ENCODE peak calls at places on chromosome 21, in seven cellular contexts. One of them, this sample, is unnamed.

GRCh38 chr21:38048241-38048640 is 132.0 kb upstream of the KCNJ6 start:
- DNase-seq in endothelial cell: no peak
- DNase-seq in stomach: no peak
- DNase-seq in Calu3: no peak
- DNase-seq in ovary: no peak
- DNase-seq in cardiac muscle cell: no peak
- DNase-seq in pancreas: no peak
- DNase-seq in this sample: no peak

GRCh38 chr21:43679951-43680350 is 20.6 kb downstream of the RRP1B start:
- DNase-seq in endothelial cell: no peak
- DNase-seq in Calu3: no peak
- DNase-seq in stomach: no peak
- DNase-seq in pancreas: no peak
- DNase-seq in ovary: no peak
- DNase-seq in cardiac muscle cell: no peak
- DNase-seq in this sample: no peak

GRCh38 chr21:41398831-41399230 is 27.2 kb upstream of the MX1 start:
- DNase-seq in Calu3: no peak
- DNase-seq in ovary: no peak
- DNase-seq in pancreas: no peak
- DNase-seq in stomach: no peak
- DNase-seq in cardiac muscle cell: no peak
- DNase-seq in endothelial cell: no peak
- DNase-seq in this sample: no peak

GRCh38 chr21:21851657-21852056 is 853.4 kb downstream of the NCAM2 start:
- DNase-seq in ovary: no peak
- DNase-seq in cardiac muscle cell: no peak
- DNase-seq in pancreas: no peak
- DNase-seq in stomach: no peak
- DNase-seq in Calu3: no peak
- DNase-seq in endothelial cell: no peak
- DNase-seq in this sample: no peak

GRCh38 chr21:39153842-39154241 is 29.4 kb downstream of the PSMG1 start:
- DNase-seq in stomach: no peak
- DNase-seq in endothelial cell: no peak
- DNase-seq in Calu3: no peak
- DNase-seq in pancreas: no peak
- DNase-seq in cardiac muscle cell: no peak
- DNase-seq in ovary: no peak
- DNase-seq in this sample: no peak

GRCh38 chr21:19402870-19403269 is 999.3 kb upstream of the TMPRSS15 start:
- DNase-seq in Calu3: no peak
- DNase-seq in pancreas: no peak
- DNase-seq in cardiac muscle cell: no peak
- DNase-seq in ovary: no peak
- DNase-seq in endothelial cell: no peak
- DNase-seq in stomach: no peak
- DNase-seq in this sample: no peak

GRCh38 chr21:34073749-34074282 is 438 bp downstream of the MRPS6 start:
- DNase-seq in ovary: peak; percentile 56
- DNase-seq in Calu3: peak; percentile 12
- DNase-seq in endothelial cell: peak; percentile 30
- DNase-seq in pancreas: peak; percentile 54
- DNase-seq in cardiac muscle cell: peak; percentile 56
- DNase-seq in stomach: peak; percentile 38
- DNase-seq in this sample: peak; percentile 63

GRCh38 chr21:37986751-37987399 is 70.6 kb upstream of the KCNJ6 start:
- DNase-seq in stomach: no peak
- DNase-seq in cardiac muscle cell: no peak
- DNase-seq in Calu3: no peak
- DNase-seq in endothelial cell: no peak
- DNase-seq in pancreas: no peak
- DNase-seq in ovary: no peak
- DNase-seq in this sample: no peak

GRCh38 chr21:26137379-26138060 is 33.0 kb downstream of the APP start:
- DNase-seq in ovary: no peak
- DNase-seq in Calu3: no peak
- DNase-seq in cardiac muscle cell: no peak
- DNase-seq in stomach: no peak
- DNase-seq in pancreas: no peak
- DNase-seq in endothelial cell: no peak
- DNase-seq in this sample: no peak

GRCh38 chr21:33734326-33734725 is 92.0 kb downstream of the ITSN1 start:
- DNase-seq in pancreas: no peak
- DNase-seq in Calu3: no peak
- DNase-seq in cardiac muscle cell: no peak
- DNase-seq in endothelial cell: no peak
- DNase-seq in stomach: no peak
- DNase-seq in ovary: no peak
- DNase-seq in this sample: no peak

GRCh38 chr21:29228306-29228705 is 70.4 kb upstream of the BACH1 start:
- DNase-seq in cardiac muscle cell: no peak
- DNase-seq in endothelial cell: no peak
- DNase-seq in ovary: no peak
- DNase-seq in Calu3: no peak
- DNase-seq in pancreas: no peak
- DNase-seq in stomach: no peak
- DNase-seq in this sample: no peak

GRCh38 chr21:28431022-28431421 is 561.7 kb downstream of the LTN1 start:
- DNase-seq in cardiac muscle cell: no peak
- DNase-seq in pancreas: no peak
- DNase-seq in stomach: no peak
- DNase-seq in ovary: no peak
- DNase-seq in Calu3: no peak
- DNase-seq in endothelial cell: no peak
- DNase-seq in this sample: no peak

GRCh38 chr21:14545906-14546480 is at the start of gene SAMSN1:
- DNase-seq in cardiac muscle cell: no peak
- DNase-seq in pancreas: no peak
- DNase-seq in Calu3: peak; percentile 19
- DNase-seq in stomach: peak; percentile 34
- DNase-seq in ovary: no peak
- DNase-seq in endothelial cell: no peak
- DNase-seq in this sample: peak; percentile 41

GRCh38 chr21:31514598-31514997 is 144.9 kb upstream of the SOD1 start:
- DNase-seq in endothelial cell: peak; percentile 21
- DNase-seq in pancreas: peak; percentile 49
- DNase-seq in stomach: no peak
- DNase-seq in Calu3: peak; percentile 34
- DNase-seq in ovary: no peak
- DNase-seq in cardiac muscle cell: peak; percentile 20
- DNase-seq in this sample: no peak

GRCh38 chr21:39022901-39023693 is 160.2 kb downstream of the PSMG1 start:
- DNase-seq in cardiac muscle cell: peak; percentile 70
- DNase-seq in pancreas: peak; percentile 73
- DNase-seq in Calu3: no peak
- DNase-seq in ovary: peak; percentile 79
- DNase-seq in stomach: no peak
- DNase-seq in endothelial cell: no peak
- DNase-seq in this sample: no peak

GRCh38 chr21:18725653-18726052 is 322.1 kb upstream of the TMPRSS15 start:
- DNase-seq in endothelial cell: peak; percentile 15
- DNase-seq in ovary: no peak
- DNase-seq in Calu3: no peak
- DNase-seq in pancreas: no peak
- DNase-seq in cardiac muscle cell: peak; percentile 20
- DNase-seq in stomach: no peak
- DNase-seq in this sample: no peak

GRCh38 chr21:37369307-37369854 is 2.8 kb downstream of the DYRK1A start:
- DNase-seq in endothelial cell: no peak
- DNase-seq in Calu3: no peak
- DNase-seq in ovary: no peak
- DNase-seq in pancreas: no peak
- DNase-seq in cardiac muscle cell: no peak
- DNase-seq in stomach: no peak
- DNase-seq in this sample: no peak

GRCh38 chr21:38669186-38669585 is 136.5 kb upstream of the ETS2 start:
- DNase-seq in Calu3: peak; percentile 15
- DNase-seq in pancreas: no peak
- DNase-seq in cardiac muscle cell: peak; percentile 23
- DNase-seq in endothelial cell: peak; percentile 22
- DNase-seq in ovary: no peak
- DNase-seq in stomach: no peak
- DNase-seq in this sample: no peak

GRCh38 chr21:38622827-38623209 is 124.5 kb upstream of the ERG start:
- DNase-seq in endothelial cell: no peak
- DNase-seq in ovary: no peak
- DNase-seq in cardiac muscle cell: no peak
- DNase-seq in Calu3: no peak
- DNase-seq in pancreas: no peak
- DNase-seq in stomach: no peak
- DNase-seq in this sample: no peak

GRCh38 chr21:37237764-37238163 is 29.4 kb downstream of the VPS26C start:
- DNase-seq in ovary: no peak
- DNase-seq in endothelial cell: peak; percentile 18
- DNase-seq in cardiac muscle cell: no peak
- DNase-seq in stomach: no peak
- DNase-seq in pancreas: no peak
- DNase-seq in Calu3: no peak
- DNase-seq in this sample: no peak

GRCh38 chr21:14630556-14631069 is 84.5 kb upstream of the SAMSN1 start:
- DNase-seq in Calu3: no peak
- DNase-seq in cardiac muscle cell: no peak
- DNase-seq in endothelial cell: no peak
- DNase-seq in stomach: no peak
- DNase-seq in pancreas: no peak
- DNase-seq in ovary: no peak
- DNase-seq in this sample: no peak

GRCh38 chr21:37208056-37208705 is 59.0 kb downstream of the VPS26C start:
- DNase-seq in endothelial cell: no peak
- DNase-seq in ovary: no peak
- DNase-seq in Calu3: peak; percentile 19
- DNase-seq in cardiac muscle cell: peak; percentile 42
- DNase-seq in stomach: peak; percentile 62
- DNase-seq in pancreas: no peak
- DNase-seq in this sample: no peak

GRCh38 chr21:45695086-45695485 is 51.6 kb downstream of the PCBP3 start:
- DNase-seq in cardiac muscle cell: peak; percentile 34
- DNase-seq in ovary: no peak
- DNase-seq in pancreas: no peak
- DNase-seq in endothelial cell: peak; percentile 30
- DNase-seq in Calu3: no peak
- DNase-seq in stomach: no peak
- DNase-seq in this sample: no peak
- TF ChIP-seq CTCF in cardiac muscle cell: peak; percentile 12
- TF ChIP-seq CTCF in ovary: no peak
- TF ChIP-seq CTCF in pancreas: no peak
- TF ChIP-seq CTCF in endothelial cell: no peak
- TF ChIP-seq CTCF in Calu3: no peak
- TF ChIP-seq CTCF in stomach: no peak
- TF ChIP-seq CTCF in this sample: no peak

DNA sequence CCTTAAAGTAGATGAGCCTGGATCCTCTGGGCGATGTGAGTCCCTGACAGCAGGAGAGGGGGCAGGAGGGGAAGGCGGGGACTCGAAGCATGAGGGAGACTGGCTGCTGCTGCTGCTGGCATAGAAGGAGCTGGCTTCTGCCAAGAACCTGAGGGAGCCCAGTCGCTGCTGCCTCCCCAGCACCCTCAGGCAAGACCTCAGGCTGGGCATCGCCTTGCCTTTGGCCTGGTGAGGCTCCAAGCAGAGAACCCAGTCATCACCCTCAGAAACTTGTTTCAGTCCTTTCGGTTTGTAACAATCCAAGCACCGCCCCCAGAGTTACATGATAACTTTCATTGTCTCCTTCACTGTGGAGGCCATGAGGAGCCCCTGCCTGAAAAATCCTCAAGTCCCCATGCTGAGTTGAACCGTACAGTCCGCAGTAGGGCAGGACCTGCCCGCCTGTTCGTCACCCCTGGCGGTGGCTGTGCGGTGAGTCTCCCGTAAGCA is 38.8 kb downstream of the POFUT2 start:
- DNase-seq in cardiac muscle cell: peak; percentile 53
- DNase-seq in ovary: no peak
- DNase-seq in endothelial cell: no peak
- DNase-seq in Calu3: no peak
- DNase-seq in stomach: no peak
- DNase-seq in pancreas: no peak
- DNase-seq in this sample: no peak
- TF ChIP-seq CTCF in cardiac muscle cell: no peak
- TF ChIP-seq CTCF in ovary: no peak
- TF ChIP-seq CTCF in endothelial cell: no peak
- TF ChIP-seq CTCF in Calu3: no peak
- TF ChIP-seq CTCF in stomach: no peak
- TF ChIP-seq CTCF in pancreas: no peak
- TF ChIP-seq CTCF in this sample: no peak

GRCh38 chr21:45848352-45848751 is 133.2 kb upstream of the COL6A1 start:
- DNase-seq in Calu3: no peak
- DNase-seq in endothelial cell: no peak
- DNase-seq in pancreas: no peak
- DNase-seq in ovary: no peak
- DNase-seq in stomach: no peak
- DNase-seq in cardiac muscle cell: no peak
- DNase-seq in this sample: no peak

GRCh38 chr21:45848805-45849204 is 132.8 kb upstream of the COL6A1 start:
- DNase-seq in ovary: no peak
- DNase-seq in Calu3: no peak
- DNase-seq in pancreas: no peak
- DNase-seq in endothelial cell: no peak
- DNase-seq in stomach: no peak
- DNase-seq in cardiac muscle cell: no peak
- DNase-seq in this sample: no peak

GRCh38 chr21:45846373-45847160 is 135.0 kb upstream of the COL6A1 start:
- DNase-seq in ovary: no peak
- DNase-seq in pancreas: no peak
- DNase-seq in stomach: no peak
- DNase-seq in Calu3: no peak
- DNase-seq in endothelial cell: no peak
- DNase-seq in cardiac muscle cell: peak; percentile 29
- DNase-seq in this sample: no peak

GRCh38 chr21:45849651-45850050 is 131.9 kb upstream of the COL6A1 start:
- DNase-seq in ovary: no peak
- DNase-seq in stomach: no peak
- DNase-seq in endothelial cell: no peak
- DNase-seq in cardiac muscle cell: peak; percentile 18
- DNase-seq in pancreas: no peak
- DNase-seq in Calu3: no peak
- DNase-seq in this sample: no peak

DNA sequence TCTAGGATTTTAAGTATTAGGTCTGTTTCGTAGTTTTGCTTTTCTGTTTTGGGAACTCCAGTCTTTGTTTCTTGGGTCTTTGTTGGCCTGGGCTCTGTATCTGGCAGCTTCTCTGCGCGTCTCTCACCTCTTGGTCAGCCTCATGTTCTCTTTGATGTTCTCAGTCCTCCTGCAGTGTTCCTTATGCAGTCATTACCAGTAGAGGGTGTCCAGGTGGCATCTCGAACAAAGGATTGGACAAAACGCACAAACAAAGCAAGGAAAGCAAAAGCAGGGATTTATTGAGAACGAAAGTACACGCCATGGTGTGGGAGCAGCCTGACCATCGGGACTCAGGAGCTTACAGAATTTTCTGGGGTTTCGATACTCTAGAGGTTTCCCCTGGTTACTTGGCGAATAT is 133.7 kb upstream of the COL6A1 start:
- DNase-seq in pancreas: no peak
- DNase-seq in endothelial cell: no peak
- DNase-seq in cardiac muscle cell: no peak
- DNase-seq in Calu3: no peak
- DNase-seq in ovary: no peak
- DNase-seq in stomach: no peak
- DNase-seq in this sample: no peak
- TF ChIP-seq CTCF in pancreas: no peak
- TF ChIP-seq CTCF in endothelial cell: no peak
- TF ChIP-seq CTCF in cardiac muscle cell: no peak
- TF ChIP-seq CTCF in Calu3: no peak
- TF ChIP-seq CTCF in ovary: no peak
- TF ChIP-seq CTCF in stomach: no peak
- TF ChIP-seq CTCF in this sample: no peak

GRCh38 chr21:17270234-17270633 is 242.6 kb upstream of the CXADR start:
- DNase-seq in endothelial cell: no peak
- DNase-seq in ovary: peak; percentile 68
- DNase-seq in Calu3: no peak
- DNase-seq in cardiac muscle cell: peak; percentile 62
- DNase-seq in pancreas: no peak
- DNase-seq in stomach: no peak
- DNase-seq in this sample: no peak
- TF ChIP-seq CTCF in endothelial cell: peak; percentile 52
- TF ChIP-seq CTCF in ovary: peak; percentile 77
- TF ChIP-seq CTCF in Calu3: peak; percentile 13
- TF ChIP-seq CTCF in cardiac muscle cell: peak; percentile 42
- TF ChIP-seq CTCF in pancreas: peak; percentile 17
- TF ChIP-seq CTCF in stomach: peak; percentile 60
- TF ChIP-seq CTCF in this sample: no peak

This sample was measured in natural killer cell.